ENCODE peak calls at places on chromosomes 1 and 21, in six cellular contexts. O is DND-41; W is CD4-positive, alpha-beta T cell; L is right cardiac atrium; A is iPS DF 6.9; R is ovary. K is an unnamed sample.

GRCh38 chr1:148362930-148363810 is 119.9 kb downstream of the PPIAL4G start:
- DNase-seq in A (no peak), L (no peak), R (no peak), W (no peak), O (no peak), K (no peak)

GRCh38 chr1:151145158-151146071 is 1.0 kb downstream of the SEMA6C start:
- DNase-seq in R (no peak), A (no peak), L (peak; percentile 77), O (no peak), W (no peak), K (no peak)

GRCh38 chr1:175150596-175151319 is 41.8 kb downstream of the KIAA0040 start:
- DNase-seq in R (no peak), L (no peak), A (no peak), W (no peak), O (no peak), K (no peak)

GRCh38 chr21:29342394-29342957 is 43.8 kb downstream of the BACH1 start:
- DNase-seq in L (peak; percentile 87), R (no peak), W (no peak), O (no peak), A (no peak), K (no peak)

GRCh38 chr1:87325982-87326738 is 2.5 kb upstream of the LMO4 start:
- DNase-seq in O (peak; percentile 55), L (no peak), A (no peak), W (peak; percentile 19), R (no peak), K (peak; percentile 25)

GRCh38 chr1:115373305-115373704 is 35.3 kb upstream of the NGF start:
- DNase-seq in W (no peak), A (no peak), L (no peak), O (no peak), R (no peak), K (no peak)

GRCh38 chr1:109792056-109792831 is 28.5 kb upstream of the EPS8L3 start:
- DNase-seq in L (peak; percentile 89), A (no peak), W (no peak), O (no peak), R (peak; percentile 90), K (no peak)

GRCh38 chr21:34844033-34844923 is 175.5 kb downstream of the CLIC6 start:
- DNase-seq in R (no peak), O (no peak), A (no peak), L (peak; percentile 73), W (no peak), K (no peak)

GRCh38 chr1:214493126-214493796 is 58.1 kb downstream of the PTPN14 start:
- DNase-seq in O (no peak), W (no peak), A (no peak), R (no peak), L (no peak), K (no peak)

GRCh38 chr21:18722193-18722592 is 318.6 kb upstream of the TMPRSS15 start:
- DNase-seq in O (no peak), L (no peak), A (no peak), R (no peak), W (no peak), K (no peak)

GRCh38 chr1:73755649-73756048 is 442.3 kb downstream of the LRRIQ3 start:
- DNase-seq in R (no peak), O (no peak), W (no peak), L (no peak), A (no peak), K (no peak)

GRCh38 chr1:27557596-27558340 is 46.2 kb downstream of the AHDC1 start:
- DNase-seq in W (no peak), A (no peak), O (no peak), L (peak; percentile 69), R (no peak), K (no peak)

GRCh38 chr1:62685431-62685859 is 2.7 kb downstream of the DOCK7 start:
- DNase-seq in R (no peak), A (no peak), O (no peak), W (no peak), L (no peak), K (no peak)

GRCh38 chr1:209800984-209801834 is 4.7 kb downstream of the IRF6 start:
- DNase-seq in L (peak; percentile 65), R (no peak), A (no peak), W (no peak), O (no peak), K (no peak)

GRCh38 chr1:39898146-39898545 is 3.6 kb downstream of the MYCL start:
- DNase-seq in R (no peak), O (no peak), A (no peak), W (no peak), L (no peak), K (no peak)

GRCh38 chr1:155012052-155012546 is 9.5 kb downstream of the ZBTB7B start:
- DNase-seq in R (peak; percentile 84), W (no peak), O (no peak), L (peak; percentile 92), A (peak; percentile 87), K (no peak)

DNA sequence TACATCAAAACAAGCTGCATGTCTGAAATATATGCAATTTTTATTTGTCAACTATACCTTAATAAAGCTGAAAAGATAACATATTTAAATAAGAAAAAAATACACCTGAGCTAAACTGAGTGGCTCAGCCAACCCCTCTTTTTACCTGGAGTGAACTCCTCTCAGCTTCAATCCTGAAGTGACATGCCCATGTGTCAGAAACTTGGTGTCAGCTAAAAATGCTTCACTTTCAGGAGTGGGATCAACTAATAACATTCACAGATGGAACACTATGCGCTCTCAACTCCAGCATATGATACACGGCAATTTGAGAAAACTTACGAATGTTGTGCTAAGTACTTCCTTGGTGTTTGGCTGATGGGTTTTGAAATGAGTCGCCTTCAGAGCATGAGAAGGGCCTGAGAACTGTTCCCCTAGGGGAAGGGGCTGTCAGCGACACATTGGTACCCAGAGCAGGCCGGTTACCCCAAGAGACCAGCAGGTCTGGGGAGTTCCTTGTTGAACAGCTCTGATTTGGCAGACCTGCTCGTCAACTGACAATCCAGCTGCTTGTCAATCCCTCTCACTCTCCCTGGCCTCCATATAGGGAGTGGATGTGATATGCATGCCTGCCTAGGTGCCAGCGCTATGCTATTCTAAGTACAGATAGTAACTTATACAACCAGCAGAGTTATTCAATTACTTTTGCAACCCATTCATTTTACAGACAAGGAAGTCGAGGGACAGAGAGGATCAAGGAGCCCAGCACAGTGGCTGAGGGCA is 267.7 kb downstream of the PCP4 start:
- DNase-seq in A (no peak), L (no peak), W (no peak), O (no peak), R (no peak), K (no peak)
- H3K9me3 ChIP-seq in A (peaks cover 3% of the 10 kb centered on the region), L (no peaks in the 10 kb centered on the region), W (no peaks in the 10 kb centered on the region), O (no peaks in the 10 kb centered on the region), R (no peaks in the 10 kb centered on the region), K (no peaks in the 10 kb centered on the region)

GRCh38 chr21:26453258-26453657 is 119.8 kb downstream of the CYYR1 start:
- DNase-seq in R (no peak), O (no peak), A (no peak), W (no peak), L (no peak), K (no peak)

GRCh38 chr21:26461500-26461899 is 111.6 kb downstream of the CYYR1 start:
- DNase-seq in L (no peak), W (no peak), R (no peak), A (no peak), O (no peak), K (no peak)

GRCh38 chr21:26460621-26461020 is 112.5 kb downstream of the CYYR1 start:
- DNase-seq in O (no peak), W (no peak), A (no peak), L (no peak), R (no peak), K (no peak)

DNA sequence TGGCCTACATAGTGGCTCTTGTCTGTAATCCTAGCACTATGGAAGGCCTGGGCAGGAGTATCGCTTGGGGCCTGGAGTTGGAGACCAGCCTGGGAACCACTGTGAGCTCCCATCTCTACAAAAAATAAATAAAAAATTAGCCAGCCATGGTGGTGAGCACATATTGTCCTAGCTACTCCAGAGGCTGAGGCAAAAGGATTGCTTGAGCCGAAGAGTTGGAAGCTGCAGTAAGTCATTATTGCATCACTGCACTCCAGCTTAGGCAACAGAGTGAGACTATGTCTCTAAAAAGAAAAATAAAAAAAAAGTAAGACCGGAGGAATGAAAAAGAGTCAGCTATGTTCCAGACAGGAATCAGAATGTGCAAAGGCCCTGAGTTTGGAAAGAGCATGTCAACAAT is 115.3 kb downstream of the CYYR1 start:
- DNase-seq in A (no peak), W (no peak), L (no peak), R (no peak), O (no peak), K (no peak)
- H3K9me3 ChIP-seq in A (no peaks in the 10 kb centered on the region), W (no peaks in the 10 kb centered on the region), L (no peaks in the 10 kb centered on the region), R (no peaks in the 10 kb centered on the region), O (no peaks in the 10 kb centered on the region), K (peaks cover 2% of the 10 kb centered on the region)

DNA sequence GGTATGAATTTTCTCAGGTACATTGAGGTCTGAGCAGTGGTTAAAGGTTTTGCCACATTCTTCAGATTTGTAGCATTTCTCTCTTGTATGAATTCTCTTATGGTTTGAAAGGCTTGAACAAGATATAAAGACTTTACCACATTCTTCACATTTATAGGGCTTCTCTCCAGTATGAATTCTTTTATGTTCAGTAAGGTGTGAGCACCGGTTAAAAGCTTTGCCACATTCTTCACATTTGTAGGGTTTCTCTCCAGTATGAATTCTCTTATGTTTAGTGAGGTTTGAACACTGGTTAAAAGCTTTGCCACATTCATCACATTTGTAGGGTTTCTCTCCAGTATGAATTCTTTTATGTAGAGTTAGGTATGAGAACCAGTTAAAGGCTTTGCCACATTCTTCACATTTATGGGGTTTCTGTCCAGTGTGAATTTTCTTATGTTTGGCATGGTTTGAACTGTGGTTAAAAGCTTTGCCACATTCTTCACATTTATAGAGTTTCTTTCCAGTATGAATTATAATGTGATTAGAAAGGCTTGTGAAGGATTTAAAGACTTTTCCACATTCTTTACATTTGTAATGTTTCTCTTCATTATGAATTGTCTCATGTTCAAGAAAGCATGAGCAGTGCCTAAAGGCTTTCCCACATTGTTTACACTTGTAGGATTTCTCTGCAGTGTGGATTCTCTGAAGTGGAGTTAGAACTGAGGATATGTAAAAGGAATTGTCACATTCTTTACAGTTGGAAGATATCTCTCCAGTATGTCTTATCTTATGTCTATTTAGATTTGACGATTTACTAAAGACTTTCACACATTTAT is 18.4 kb upstream of the ZNF124 start:
- DNase-seq in L (no peak), R (no peak), A (no peak), W (no peak), O (no peak), K (no peak)
- H3K9me3 ChIP-seq in L (no peaks in the 10 kb centered on the region), R (no peaks in the 10 kb centered on the region), A (no peaks in the 10 kb centered on the region), W (peaks cover 76% of the 10 kb centered on the region), O (peaks cover 45% of the 10 kb centered on the region), K (peaks cover 19% of the 10 kb centered on the region)

GRCh38 chr21:26958792-26959191 is 8.1 kb downstream of the ADAMTS5 start:
- DNase-seq in A (no peak), R (no peak), L (no peak), W (no peak), O (no peak), K (no peak)

GRCh38 chr21:26952274-26953066 is 14.4 kb downstream of the ADAMTS5 start:
- DNase-seq in R (no peak), O (no peak), A (no peak), L (no peak), W (no peak), K (no peak)

GRCh38 chr21:26954591-26955214 is 12.2 kb downstream of the ADAMTS5 start:
- DNase-seq in O (no peak), R (no peak), W (no peak), L (no peak), A (no peak), K (no peak)

GRCh38 chr21:26961704-26962103 is 5.2 kb downstream of the ADAMTS5 start:
- DNase-seq in W (no peak), A (no peak), O (no peak), R (peak; percentile 22), L (no peak), K (no peak)

DNA sequence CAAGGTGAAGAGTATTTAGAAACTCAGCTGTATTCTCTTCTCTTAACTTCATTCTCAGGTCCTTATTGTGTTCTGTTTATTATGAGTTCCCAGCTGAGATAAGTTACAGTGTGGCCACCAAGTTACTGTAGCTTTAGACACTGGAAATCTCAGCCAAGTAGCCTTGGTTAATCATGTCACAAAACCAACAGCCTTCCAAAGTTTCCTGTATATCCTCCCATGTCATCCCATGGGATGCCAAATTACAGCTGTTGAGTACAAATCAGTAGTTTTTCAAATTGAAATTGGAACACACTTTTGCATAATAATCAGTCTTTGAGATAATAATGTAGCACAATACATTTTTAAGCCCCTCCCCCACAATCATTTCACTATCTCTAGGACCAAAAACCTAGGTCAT is 10.7 kb downstream of the ADAMTS5 start:
- DNase-seq in A (no peak), R (no peak), O (no peak), L (no peak), W (no peak), K (no peak)
- H3K9me3 ChIP-seq in A (no peaks in the 10 kb centered on the region), R (no peaks in the 10 kb centered on the region), O (no peaks in the 10 kb centered on the region), L (no peaks in the 10 kb centered on the region), W (no peaks in the 10 kb centered on the region), K (no peaks in the 10 kb centered on the region)